ENCODE peak calls at places on chromosomes 1 and 21, in five cellular contexts. R, I, N, U and T are unnamed samples.

GRCh38 chr1:207335695-207336363 is 14.4 kb downstream of the CD55 start:
- DNase-seq in R (peak), I (no peak), N (no peak), U (peak), T (no peak)

GRCh38 chr1:234502785-234503184 is 23.8 kb upstream of the TARBP1 start:
- DNase-seq in R (no peak), I (no peak), N (no peak), U (no peak), T (no peak)

GRCh38 chr1:167503626-167504458 is 14.5 kb downstream of the CD247 start:
- DNase-seq in R (no peak), I (no peak), N (no peak), U (no peak), T (no peak)

GRCh38 chr21:42216726-42217572 is 2.0 kb upstream of the ABCG1 start:
- DNase-seq in R (no peak), I (no peak), N (no peak), U (no peak), T (no peak)

GRCh38 chr1:40312238-40313205 is 4.6 kb downstream of the COL9A2 start:
- DNase-seq in R (no peak), I (no peak), N (no peak), U (peak), T (no peak)

GRCh38 chr21:42533306-42533962 is 19.8 kb downstream of the SLC37A1 start:
- DNase-seq in R (no peak), I (no peak), N (no peak), U (no peak), T (no peak)

GRCh38 chr1:235996048-235996785 is 68.7 kb downstream of the NID1 start:
- DNase-seq in R (no peak), I (no peak), N (no peak), U (no peak), T (no peak)

GRCh38 chr1:226108935-226109828 is 46.7 kb downstream of the H3-3A start:
- DNase-seq in R (no peak), I (no peak), N (no peak), U (no peak), T (no peak)

GRCh38 chr21:26966360-26966977 is 419 bp downstream of the ADAMTS5 start:
- DNase-seq in R (peak), I (no peak), N (no peak), U (no peak), T (no peak)

GRCh38 chr1:25673962-25674928 is 57.7 kb downstream of the MAN1C1 start:
- DNase-seq in R (no peak), I (no peak), N (no peak), U (no peak), T (no peak)

GRCh38 chr21:42630626-42631025 is 22.8 kb upstream of the PDE9A start:
- DNase-seq in R (no peak), I (no peak), N (no peak), U (no peak), T (no peak)

GRCh38 chr1:169326644-169327316 is 40.8 kb downstream of the NME7 start:
- DNase-seq in R (no peak), I (no peak), N (no peak), U (peak), T (peak)

GRCh38 chr1:162327791-162328165 is 48.9 kb downstream of the SPATA46 start:
- DNase-seq in R (no peak), I (no peak), N (no peak), U (no peak), T (no peak)

GRCh38 chr1:207433435-207433834 is 20.7 kb upstream of the CR2 start:
- DNase-seq in R (no peak), I (no peak), N (no peak), U (no peak), T (no peak)

GRCh38 chr1:97006044-97006676 is 284.6 kb downstream of the PTBP2 start:
- DNase-seq in R (no peak), I (no peak), N (no peak), U (peak), T (no peak)

GRCh38 chr1:19762175-19762779 is 37.4 kb downstream of the TMCO4 start:
- DNase-seq in R (peak), I (peak), N (no peak), U (no peak), T (peak)

GRCh38 chr1:211527006-211527405 is 35.0 kb upstream of the RD3 start:
- DNase-seq in R (no peak), I (no peak), N (no peak), U (no peak), T (no peak)

GRCh38 chr1:6506210-6507036 is 15.0 kb upstream of the PLEKHG5 start:
- DNase-seq in R (no peak), I (no peak), N (no peak), U (no peak), T (no peak)

GRCh38 chr1:108746382-108747127 is at the start of gene STXBP3:
- DNase-seq in R (peak), I (peak), N (peak), U (peak), T (peak)

GRCh38 chr1:40657046-40657445 is 8.4 kb downstream of the RIMS3 start:
- DNase-seq in R (no peak), I (no peak), N (no peak), U (no peak), T (no peak)

GRCh38 chr1:167821969-167822685 is 91.8 kb downstream of the ADCY10 start:
- DNase-seq in R (no peak), I (no peak), N (no peak), U (no peak), T (peak)

GRCh38 chr1:232227171-232227740 is 402.7 kb downstream of the SIPA1L2 start:
- DNase-seq in R (peak), I (no peak), N (no peak), U (no peak), T (no peak)

GRCh38 chr1:147605591-147605990 is 64.3 kb downstream of the BCL9 start:
- DNase-seq in R (no peak), I (no peak), N (no peak), U (no peak), T (no peak)

GRCh38 chr1:176494436-176494835 is 31.5 kb downstream of the PAPPA2 start:
- DNase-seq in R (no peak), I (no peak), N (no peak), U (no peak), T (no peak)

GRCh38 chr21:42373181-42373907 is 7.0 kb upstream of the TFF1 start:
- DNase-seq in R (no peak), I (no peak), N (no peak), U (no peak), T (peak)

GRCh38 chr1:205714906-205715246 is 34.6 kb upstream of the SLC45A3 start:
- DNase-seq in R (no peak), I (no peak), N (no peak), U (no peak), T (no peak)

GRCh38 chr1:1157914-1158710 is 15.6 kb upstream of the TTLL10 start:
- DNase-seq in R (peak), I (no peak), N (no peak), U (no peak), T (peak)

GRCh38 chr1:207949571-207950195 is 38.8 kb upstream of the CD34 start:
- DNase-seq in R (no peak), I (no peak), N (no peak), U (no peak), T (no peak)

GRCh38 chr1:2921970-2922686 is 99.1 kb upstream of the ACTRT2 start:
- DNase-seq in R (peak), I (no peak), N (no peak), U (no peak), T (peak)

GRCh38 chr1:16046865-16047264 is 3.3 kb downstream of the CLCNKB start:
- DNase-seq in R (no peak), I (no peak), N (no peak), U (no peak), T (no peak)

GRCh38 chr1:74755475-74755874 is 22.5 kb downstream of the TYW3 start:
- DNase-seq in R (no peak), I (no peak), N (no peak), U (no peak), T (no peak)

GRCh38 chr1:8211620-8212442 is 106.1 kb upstream of the SLC45A1 start:
- DNase-seq in R (peak), I (no peak), N (no peak), U (no peak), T (no peak)

GRCh38 chr1:182143825-182144661 is 82.5 kb upstream of the ZNF648 start:
- DNase-seq in R (no peak), I (peak), N (no peak), U (no peak), T (no peak)

GRCh38 chr21:44713846-44714245 is 2.5 kb upstream of the TSPEAR start:
- DNase-seq in R (no peak), I (no peak), N (no peak), U (no peak), T (no peak)

GRCh38 chr1:31717341-31717740 is 13.5 kb upstream of the COL16A1 start:
- DNase-seq in R (no peak), I (no peak), N (no peak), U (no peak), T (no peak)

GRCh38 chr1:161388639-161389038 is 21.0 kb upstream of the CFAP126 start:
- DNase-seq in R (peak), I (no peak), N (no peak), U (no peak), T (no peak)

GRCh38 chr1:28601696-28602095 is 9.6 kb downstream of the RAB42 start:
- DNase-seq in R (no peak), I (no peak), N (no peak), U (no peak), T (no peak)

GRCh38 chr1:68442006-68442405 is 7.7 kb downstream of the RPE65 start:
- DNase-seq in R (no peak), I (no peak), N (no peak), U (no peak), T (no peak)

GRCh38 chr1:3422638-3423037 is 31.8 kb upstream of the ARHGEF16 start:
- DNase-seq in R (no peak), I (no peak), N (no peak), U (no peak), T (no peak)

GRCh38 chr1:7422966-7423365 is 348.1 kb upstream of the VAMP3 start:
- DNase-seq in R (no peak), I (peak), N (no peak), U (no peak), T (no peak)

GRCh38 chr21:38349111-38349746 is 92.4 kb downstream of the KCNJ15 start:
- DNase-seq in R (no peak), I (no peak), N (no peak), U (no peak), T (no peak)

GRCh38 chr21:38351961-38352521 is 95.2 kb downstream of the KCNJ15 start:
- DNase-seq in R (peak), I (no peak), N (peak), U (no peak), T (no peak)

GRCh38 chr21:38351176-38351959 is 94.6 kb downstream of the KCNJ15 start:
- DNase-seq in R (no peak), I (no peak), N (no peak), U (no peak), T (no peak)

GRCh38 chr21:38352536-38353219 is 95.9 kb downstream of the KCNJ15 start:
- DNase-seq in R (peak), I (peak), N (no peak), U (no peak), T (peak)

DNA sequence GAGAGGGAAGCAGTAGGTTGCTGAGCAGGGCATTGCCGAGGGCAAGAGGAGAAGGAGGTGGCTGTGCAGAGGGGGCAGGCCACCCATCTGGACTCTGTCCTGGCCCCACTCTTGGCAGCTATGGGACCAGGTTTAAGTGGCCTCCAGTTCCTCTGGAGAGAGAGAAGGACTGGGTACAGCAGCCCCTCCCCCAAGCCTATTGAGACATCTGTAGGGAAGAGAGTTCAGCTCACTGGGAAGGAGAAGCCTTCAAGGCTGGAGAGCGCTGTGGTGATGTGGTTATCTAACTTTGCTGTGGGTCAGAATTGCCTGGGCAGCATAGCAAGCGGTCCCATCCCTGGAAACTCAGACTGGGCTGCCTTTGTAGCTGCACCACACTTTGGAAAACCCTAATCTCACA is 93.9 kb downstream of the KCNJ15 start:
- DNase-seq in R (no peak), I (no peak), N (no peak), U (no peak), T (no peak)
- TF ChIP-seq CREB1 in R (no peak), I (no peak), N (no peak), U (no peak), T (no peak)

GRCh38 chr1:86703696-86704455 is 500 bp upstream of the SH3GLB1 start:
- DNase-seq in R (peak), I (peak), N (peak), U (peak), T (peak)
- TF ChIP-seq CREB1 in R (no peak), I (no peak), N (no peak), U (no peak), T (no peak)

DNA sequence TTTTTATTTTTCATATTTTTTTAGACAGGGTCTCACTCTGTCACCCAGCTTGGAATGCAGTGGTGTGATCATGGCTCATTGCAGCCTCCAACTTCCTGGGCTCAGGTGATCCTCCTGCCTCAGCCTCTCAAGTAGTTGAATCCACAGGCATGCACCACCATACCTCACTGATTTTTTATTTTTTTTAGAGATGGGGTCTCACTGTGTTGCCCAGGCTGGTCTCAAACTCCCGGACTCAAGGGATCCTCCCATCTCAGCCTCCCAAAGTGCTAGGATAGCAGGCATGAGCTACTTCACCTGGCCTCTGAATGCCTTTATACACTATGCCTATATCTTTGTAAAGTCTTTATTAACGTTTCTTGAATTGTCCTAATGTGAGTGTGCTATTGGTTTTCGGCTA is 10.4 kb upstream of the NPPB start:
- DNase-seq in R (no peak), I (no peak), N (no peak), U (no peak), T (no peak)
- TF ChIP-seq CREB1 in R (no peak), I (no peak), N (no peak), U (no peak), T (no peak)

GRCh38 chr1:172144445-172145060 is 275.9 kb upstream of the C1orf105 start:
- DNase-seq in R (no peak), I (no peak), N (no peak), U (no peak), T (no peak)
- TF ChIP-seq CREB1 in R (no peak), I (no peak), N (no peak), U (no peak), T (no peak)

GRCh38 chr1:100718581-100718980 is 961 bp upstream of the VCAM1 start:
- DNase-seq in R (no peak), I (no peak), N (no peak), U (no peak), T (no peak)

GRCh38 chr1:100721502-100722205 is 2.1 kb downstream of the VCAM1 start:
- DNase-seq in R (no peak), I (no peak), N (no peak), U (no peak), T (no peak)

GRCh38 chr1:100717218-100717617 is 2.3 kb upstream of the VCAM1 start:
- DNase-seq in R (no peak), I (no peak), N (no peak), U (no peak), T (no peak)

GRCh38 chr1:100720751-100721150 is 1.2 kb downstream of the VCAM1 start:
- DNase-seq in R (no peak), I (no peak), N (no peak), U (no peak), T (no peak)

GRCh38 chr1:100719490-100719889 is at the start of gene VCAM1:
- DNase-seq in R (peak), I (peak), N (peak), U (peak), T (no peak)
- TF ChIP-seq CREB1 in R (no peak), I (no peak), N (no peak), U (no peak), T (no peak)